ENCODE peak calls at places on chromosomes 7 and 10, in six cellular contexts. R is neuronal stem cell, H is IMR-90, X is mesenchymal stem cell, L is H9, A is H1. Z is an unnamed sample.

GRCh38 chr7:156612930-156613329 is 27.6 kb upstream of the RNF32 start:
- DNase-seq in X (no peak), A (no peak), L (no peak), H (no peak), R (no peak), Z (no peak)

GRCh38 chr7:151590071-151590800 is 70.5 kb upstream of the RHEB start:
- DNase-seq in A (no peak), R (no peak), X (no peak), L (no peak), H (no peak), Z (no peak)

GRCh38 chr7:101952355-101953247 is 135.2 kb downstream of the CUX1 start:
- DNase-seq in X (peak; percentile 97), A (no peak), R (no peak), H (peak; percentile 93), L (no peak), Z (peak; percentile 40)

GRCh38 chr10:105509551-105509950 is 868.5 kb downstream of the SORCS3 start:
- DNase-seq in A (no peak), X (no peak), H (no peak), L (no peak), R (no peak), Z (no peak)

GRCh38 chr10:128062837-128063563 is 63.2 kb downstream of the MKI67 start:
- DNase-seq in X (no peak), R (no peak), A (no peak), L (no peak), H (no peak), Z (peak; percentile 75)

GRCh38 chr7:124349443-124349842 is 316.6 kb upstream of the TMEM229A start:
- DNase-seq in R (no peak), H (no peak), X (no peak), A (no peak), L (no peak), Z (no peak)

GRCh38 chr7:1977059-1977875 is 255.5 kb downstream of the MAD1L1 start:
- DNase-seq in R (no peak), H (no peak), L (no peak), A (no peak), X (no peak), Z (no peak)

GRCh38 chr7:82194011-82194410 is 249.6 kb downstream of the CACNA2D1 start:
- DNase-seq in X (peak; percentile 36), H (peak; percentile 66), L (no peak), A (no peak), R (no peak), Z (no peak)

GRCh38 chr10:29773675-29774091 is 138.9 kb upstream of the SVIL start:
- DNase-seq in X (no peak), R (no peak), H (no peak), L (no peak), A (no peak), Z (no peak)

GRCh38 chr10:132957131-132957530 is 14.8 kb upstream of the CFAP46 start:
- DNase-seq in L (no peak), H (no peak), A (no peak), X (no peak), R (no peak), Z (no peak)

GRCh38 chr7:154905615-154906014 is 97.3 kb downstream of the PAXIP1 start:
- DNase-seq in R (no peak), A (no peak), X (no peak), L (no peak), H (no peak), Z (no peak)

GRCh38 chr10:86248062-86248461 is 118.5 kb downstream of the GRID1 start:
- DNase-seq in L (no peak), R (no peak), A (no peak), X (no peak), H (no peak), Z (no peak)

GRCh38 chr7:158470336-158470735 is 117.3 kb downstream of the PTPRN2 start:
- DNase-seq in L (no peak), R (no peak), A (no peak), H (no peak), X (no peak), Z (no peak)

GRCh38 chr10:86670876-86671275 is 2.6 kb downstream of the LDB3 start:
- DNase-seq in X (no peak), R (no peak), A (no peak), H (no peak), L (no peak), Z (no peak)

GRCh38 chr10:58660577-58661255 is 148.0 kb downstream of the BICC1 start:
- DNase-seq in A (no peak), H (no peak), L (no peak), R (no peak), X (no peak), Z (no peak)

GRCh38 chr7:4131043-4131442 is 551.1 kb upstream of the FOXK1 start:
- DNase-seq in H (no peak), X (no peak), L (peak; percentile 74), R (no peak), A (no peak), Z (no peak)

GRCh38 chr10:63722537-63722936 is 201.3 kb downstream of the REEP3 start:
- DNase-seq in A (no peak), X (peak; percentile 86), L (no peak), H (peak; percentile 64), R (no peak), Z (peak; percentile 59)

GRCh38 chr10:65325913-65326312 is 1599.9 kb upstream of the LRRTM3 start:
- DNase-seq in X (no peak), R (peak; percentile 3), A (peak; percentile 39), H (no peak), L (peak; percentile 49), Z (no peak)

GRCh38 chr10:65323802-65324201 is 1602.0 kb upstream of the LRRTM3 start:
- DNase-seq in R (no peak), X (no peak), H (no peak), A (no peak), L (no peak), Z (no peak)

GRCh38 chr10:65328486-65328885 is 1597.3 kb upstream of the LRRTM3 start:
- DNase-seq in A (no peak), X (no peak), R (no peak), H (no peak), L (no peak), Z (no peak)
- H4K91ac ChIP-seq in A (no peak overlapping the region), X (no peak overlapping the region), R (no peak overlapping the region), H (no peak overlapping the region), L (no peak overlapping the region), Z (no peak overlapping the region)

GRCh38 chr7:30741289-30741688 is 10.6 kb upstream of the INMT start:
- DNase-seq in X (no peak), H (no peak), A (no peak), R (no peak), L (no peak), Z (no peak)

GRCh38 chr7:30743371-30744074 is 8.4 kb upstream of the INMT start:
- DNase-seq in H (peak; percentile 35), A (no peak), R (no peak), X (peak; percentile 54), L (no peak), Z (no peak)

GRCh38 chr7:30740417-30741181 is 11.3 kb upstream of the INMT start:
- DNase-seq in A (no peak), H (peak; percentile 55), X (peak; percentile 65), L (peak; percentile 82), R (peak; percentile 63), Z (peak; percentile 96)

GRCh38 chr7:30745251-30745650 is 6.7 kb upstream of the INMT start:
- DNase-seq in X (no peak), H (no peak), L (no peak), A (no peak), R (no peak), Z (no peak)

DNA sequence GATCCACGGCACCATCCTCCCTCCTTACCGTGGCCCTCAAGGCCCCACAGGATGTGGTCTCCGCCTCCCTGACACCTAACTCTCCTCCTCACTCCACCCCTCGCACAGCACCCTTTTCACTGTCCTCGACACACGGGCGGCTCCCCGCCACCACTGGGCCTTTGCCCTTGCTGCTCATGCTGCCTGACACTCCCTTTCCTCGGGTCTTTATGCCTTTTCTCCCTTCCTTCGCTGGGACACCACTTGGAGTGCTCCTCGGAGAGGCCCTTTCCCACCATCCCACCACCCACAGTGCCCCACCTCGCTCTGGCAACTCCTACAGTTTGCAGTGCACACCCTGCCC is 7.9 kb upstream of the INMT start:
- DNase-seq in X (no peak), L (no peak), R (no peak), H (no peak), A (no peak), Z (no peak)
- H4K91ac ChIP-seq in X (peak overlapping the region; percentile 61), L (no peak overlapping the region), R (no peak overlapping the region), H (no peak overlapping the region), A (no peak overlapping the region), Z (no peak overlapping the region)

GRCh38 chr7:69678794-69679103 is 80.5 kb downstream of the AUTS2 start:
- DNase-seq in R (no peak), A (no peak), X (no peak), L (no peak), H (no peak), Z (no peak)

GRCh38 chr7:69677054-69677847 is 79.0 kb downstream of the AUTS2 start:
- DNase-seq in R (no peak), L (no peak), H (no peak), A (no peak), X (no peak), Z (no peak)

GRCh38 chr7:69677905-69678793 is 79.9 kb downstream of the AUTS2 start:
- DNase-seq in H (no peak), X (no peak), A (no peak), L (no peak), R (no peak), Z (no peak)

GRCh38 chr7:69676247-69676646 is 78.0 kb downstream of the AUTS2 start:
- DNase-seq in L (no peak), H (no peak), X (no peak), A (no peak), R (no peak), Z (no peak)

DNA sequence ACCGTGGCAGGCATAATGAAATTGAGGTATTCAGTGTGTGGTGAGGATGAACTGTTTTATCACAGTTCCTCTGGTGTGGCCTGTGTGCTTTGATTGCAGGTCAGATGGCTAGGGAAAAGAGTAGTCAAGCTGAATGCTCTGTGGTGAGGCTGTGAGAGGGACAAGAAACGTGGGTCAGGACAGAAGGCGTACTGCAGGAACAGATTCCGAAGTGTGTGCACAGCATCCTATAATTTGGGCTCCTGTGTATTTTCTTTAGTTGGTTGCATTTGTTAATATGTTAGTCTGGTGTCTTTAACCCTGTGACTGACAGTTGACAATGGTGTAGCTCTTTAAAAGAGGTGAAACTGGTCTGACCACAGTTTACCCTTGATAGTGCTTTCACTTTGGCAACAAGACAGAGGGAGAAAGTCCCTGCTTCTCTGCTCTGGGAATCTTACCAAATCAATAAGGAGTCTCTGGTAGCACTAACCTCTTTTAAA is 76.5 kb downstream of the AUTS2 start:
- DNase-seq in A (no peak), X (no peak), H (no peak), R (no peak), L (no peak), Z (no peak)
- H4K91ac ChIP-seq in A (peak overlapping the region; percentile 52), X (no peak overlapping the region), H (no peak overlapping the region), R (no peak overlapping the region), L (no peak overlapping the region), Z (no peak overlapping the region)

GRCh38 chr10:68561804-68562649 is 1.9 kb downstream of the TET1 start:
- DNase-seq in R (peak; percentile 42), X (peak; percentile 66), A (no peak), L (peak; percentile 53), H (no peak), Z (no peak)

GRCh38 chr10:68562666-68563522 is 2.8 kb downstream of the TET1 start:
- DNase-seq in H (peak; percentile 78), R (no peak), L (peak; percentile 70), A (no peak), X (peak; percentile 68), Z (no peak)

GRCh38 chr10:68560201-68560915 is at the start of gene TET1:
- DNase-seq in A (peak; percentile 59), R (peak; percentile 90), L (peak; percentile 87), X (peak; percentile 78), H (peak; percentile 59), Z (peak; percentile 58)

GRCh38 chr10:68559872-68560200 is 301 bp upstream of the TET1 start:
- DNase-seq in A (no peak), X (no peak), R (no peak), H (no peak), L (no peak), Z (no peak)

GRCh38 chr10:68560916-68561691 is 967 bp downstream of the TET1 start:
- DNase-seq in H (peak; percentile 36), A (no peak), L (peak; percentile 61), X (peak; percentile 67), R (peak; percentile 35), Z (no peak)
- H4K91ac ChIP-seq in H (peak overlapping the region; percentile 70), A (peak overlapping the region; percentile 68), L (no peak overlapping the region), X (peak overlapping the region; percentile 94), R (no peak overlapping the region), Z (peak overlapping the region; percentile 89)